ENCODE peak calls at places on chromosomes 7 and 10, in eight cellular contexts. Y, Z, Q, N, L, J, U and A are unnamed samples.

GRCh38 chr10:127524229-127524628 is 24.9 kb upstream of the NPS start:
- DNase-seq in Y (no peak), Z (no peak), Q (no peak), N (no peak), L (no peak), J (no peak), U (no peak), A (no peak)

GRCh38 chr7:20330797-20331230 is at the start of gene ITGB8:
- DNase-seq in Y (peak), Z (no peak), Q (no peak), N (no peak), L (peak), J (no peak), U (peak), A (peak)

GRCh38 chr10:11472158-11472753 is 139.2 kb downstream of the USP6NL start:
- DNase-seq in Y (peak), Z (no peak), Q (peak), N (peak), L (peak), J (peak), U (no peak), A (peak)

GRCh38 chr7:139682136-139683013 is 95.4 kb downstream of the HIPK2 start:
- DNase-seq in Y (no peak), Z (no peak), Q (peak), N (no peak), L (no peak), J (peak), U (no peak), A (no peak)

GRCh38 chr10:688287-688620 is 1.2 kb downstream of the DIP2C start:
- DNase-seq in Y (no peak), Z (no peak), Q (peak), N (no peak), L (no peak), J (no peak), U (no peak), A (no peak)

GRCh38 chr7:28858206-28858605 is 99.9 kb downstream of the TRIL start:
- DNase-seq in Y (no peak), Z (no peak), Q (peak), N (no peak), L (no peak), J (peak), U (no peak), A (no peak)

GRCh38 chr10:97454330-97455036 is 8.5 kb downstream of the ZDHHC16 start:
- DNase-seq in Y (no peak), Z (no peak), Q (peak), N (no peak), L (no peak), J (peak), U (no peak), A (no peak)

GRCh38 chr7:122535086-122535485 is 163.8 kb downstream of the RNF133 start:
- DNase-seq in Y (no peak), Z (no peak), Q (no peak), N (no peak), L (no peak), J (no peak), U (no peak), A (no peak)

GRCh38 chr7:102287465-102288146 is 938 bp downstream of the SH2B2 start:
- DNase-seq in Y (peak), Z (no peak), Q (no peak), N (peak), L (no peak), J (no peak), U (no peak), A (peak)

GRCh38 chr7:74480861-74481417 is 27.2 kb downstream of the GTF2IRD1 start:
- DNase-seq in Y (peak), Z (no peak), Q (peak), N (no peak), L (no peak), J (peak), U (peak), A (no peak)

GRCh38 chr7:112204072-112204775 is 2.0 kb downstream of the DOCK4 start:
- DNase-seq in Y (no peak), Z (no peak), Q (peak), N (no peak), L (no peak), J (peak), U (no peak), A (no peak)

GRCh38 chr10:17199351-17199804 is 2.1 kb downstream of the TRDMT1 start:
- DNase-seq in Y (no peak), Z (no peak), Q (peak), N (no peak), L (no peak), J (peak), U (no peak), A (no peak)

GRCh38 chr10:8979976-8980375 is 925.5 kb downstream of the GATA3 start:
- DNase-seq in Y (no peak), Z (no peak), Q (no peak), N (no peak), L (no peak), J (no peak), U (no peak), A (no peak)

GRCh38 chr10:123496336-123496735 is 169.8 kb upstream of the GPR26 start:
- DNase-seq in Y (no peak), Z (no peak), Q (no peak), N (no peak), L (no peak), J (peak), U (no peak), A (no peak)

GRCh38 chr7:43534110-43534509 is 48.8 kb upstream of the STK17A start:
- DNase-seq in Y (no peak), Z (no peak), Q (peak), N (no peak), L (no peak), J (peak), U (no peak), A (no peak)

GRCh38 chr7:43535031-43535451 is 47.9 kb upstream of the STK17A start:
- DNase-seq in Y (no peak), Z (no peak), Q (peak), N (no peak), L (no peak), J (no peak), U (peak), A (no peak)

GRCh38 chr7:43528581-43529354 is 54.1 kb upstream of the STK17A start:
- DNase-seq in Y (no peak), Z (no peak), Q (no peak), N (no peak), L (no peak), J (no peak), U (no peak), A (no peak)

GRCh38 chr7:43531700-43532099 is 51.2 kb upstream of the STK17A start:
- DNase-seq in Y (no peak), Z (no peak), Q (no peak), N (no peak), L (no peak), J (no peak), U (no peak), A (no peak)

GRCh38 chr7:43530553-43531410 is 52.1 kb upstream of the STK17A start:
- DNase-seq in Y (no peak), Z (no peak), Q (no peak), N (no peak), L (no peak), J (no peak), U (no peak), A (no peak)
- TF ChIP-seq CTCF in Y (no peak), Z (no peak), Q (no peak), N (no peak), L (no peak), J (no peak), U (no peak), A (no peak)

GRCh38 chr7:96388620-96389383 is 66.9 kb upstream of the SLC25A13 start:
- DNase-seq in Y (no peak), Z (no peak), Q (peak), N (no peak), L (no peak), J (peak), U (no peak), A (no peak)
- TF ChIP-seq CTCF in Y (no peak), Z (no peak), Q (no peak), N (no peak), L (no peak), J (no peak), U (no peak), A (no peak)

DNA sequence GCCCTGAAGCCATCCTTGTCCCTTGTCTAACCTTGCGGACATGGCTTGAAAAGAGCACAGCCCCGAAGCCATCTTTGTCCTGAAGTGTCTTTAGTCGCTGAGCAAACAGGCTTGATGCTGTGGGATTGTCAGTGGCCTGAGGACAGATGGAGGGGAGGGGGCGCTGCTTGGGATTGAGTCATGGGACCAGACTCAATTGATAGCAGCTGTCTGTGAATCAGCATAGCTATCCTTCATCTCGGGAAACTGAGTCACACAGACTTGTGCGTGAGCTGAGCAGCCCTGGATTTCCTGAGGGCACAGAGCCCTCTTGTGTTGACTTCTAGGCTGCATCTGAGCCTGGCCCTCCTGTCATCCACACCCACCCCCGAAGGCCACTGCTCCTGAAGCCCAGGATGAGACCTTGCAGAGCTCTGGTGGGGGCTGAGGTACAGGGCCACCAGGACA is 14.4 kb downstream of the MYO1G start:
- DNase-seq in Y (no peak), Z (no peak), Q (peak), N (no peak), L (no peak), J (no peak), U (no peak), A (no peak)
- TF ChIP-seq CTCF in Y (no peak), Z (no peak), Q (peak), N (peak), L (peak), J (peak), U (no peak), A (no peak)

GRCh38 chr10:99740933-99741559 is 9.0 kb downstream of the CUTC start:
- DNase-seq in Y (no peak), Z (no peak), Q (peak), N (no peak), L (no peak), J (no peak), U (no peak), A (no peak)

GRCh38 chr10:99740261-99740660 is 8.2 kb downstream of the CUTC start:
- DNase-seq in Y (no peak), Z (no peak), Q (no peak), N (no peak), L (no peak), J (no peak), U (no peak), A (no peak)

GRCh38 chr10:99742240-99742639 is 10.2 kb downstream of the CUTC start:
- DNase-seq in Y (no peak), Z (no peak), Q (peak), N (no peak), L (no peak), J (no peak), U (no peak), A (no peak)

GRCh38 chr10:99742701-99743100 is 10.7 kb downstream of the CUTC start:
- DNase-seq in Y (no peak), Z (no peak), Q (peak), N (no peak), L (no peak), J (no peak), U (no peak), A (no peak)

DNA sequence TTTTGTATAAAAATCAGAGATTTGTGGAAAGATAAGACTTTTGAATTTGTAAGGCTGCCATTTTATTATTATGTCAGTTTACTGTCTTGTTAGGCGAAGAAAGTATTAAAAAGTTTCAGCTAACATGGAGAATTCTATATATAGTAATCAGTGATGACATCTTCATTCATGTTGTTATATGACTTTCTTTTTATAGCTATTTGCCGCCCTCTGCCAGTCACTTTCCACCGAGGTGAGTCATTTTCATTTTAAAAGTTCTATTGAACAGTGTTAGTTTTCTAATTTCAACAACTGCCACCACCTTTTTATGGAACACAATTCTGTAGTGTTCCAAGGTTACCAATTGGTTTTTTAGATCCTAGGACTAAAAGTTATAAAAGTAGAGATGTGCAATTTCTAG is 11.8 kb downstream of the CUTC start:
- DNase-seq in Y (no peak), Z (no peak), Q (no peak), N (no peak), L (no peak), J (no peak), U (no peak), A (no peak)
- TF ChIP-seq CTCF in Y (no peak), Z (no peak), Q (no peak), N (no peak), L (no peak), J (no peak), U (no peak), A (no peak)

GRCh38 chr7:66948480-66949109 is 27.6 kb downstream of the TMEM248 start:
- DNase-seq in Y (peak), Z (no peak), Q (no peak), N (no peak), L (no peak), J (no peak), U (no peak), A (no peak)

GRCh38 chr7:66950311-66950710 is 29.3 kb downstream of the TMEM248 start:
- DNase-seq in Y (no peak), Z (no peak), Q (peak), N (no peak), L (no peak), J (no peak), U (no peak), A (no peak)

GRCh38 chr7:66950763-66951162 is 29.7 kb downstream of the TMEM248 start:
- DNase-seq in Y (peak), Z (no peak), Q (peak), N (no peak), L (no peak), J (no peak), U (no peak), A (no peak)

GRCh38 chr7:66953044-66953427 is 32.0 kb downstream of the TMEM248 start:
- DNase-seq in Y (no peak), Z (no peak), Q (no peak), N (peak), L (no peak), J (no peak), U (no peak), A (no peak)

DNA sequence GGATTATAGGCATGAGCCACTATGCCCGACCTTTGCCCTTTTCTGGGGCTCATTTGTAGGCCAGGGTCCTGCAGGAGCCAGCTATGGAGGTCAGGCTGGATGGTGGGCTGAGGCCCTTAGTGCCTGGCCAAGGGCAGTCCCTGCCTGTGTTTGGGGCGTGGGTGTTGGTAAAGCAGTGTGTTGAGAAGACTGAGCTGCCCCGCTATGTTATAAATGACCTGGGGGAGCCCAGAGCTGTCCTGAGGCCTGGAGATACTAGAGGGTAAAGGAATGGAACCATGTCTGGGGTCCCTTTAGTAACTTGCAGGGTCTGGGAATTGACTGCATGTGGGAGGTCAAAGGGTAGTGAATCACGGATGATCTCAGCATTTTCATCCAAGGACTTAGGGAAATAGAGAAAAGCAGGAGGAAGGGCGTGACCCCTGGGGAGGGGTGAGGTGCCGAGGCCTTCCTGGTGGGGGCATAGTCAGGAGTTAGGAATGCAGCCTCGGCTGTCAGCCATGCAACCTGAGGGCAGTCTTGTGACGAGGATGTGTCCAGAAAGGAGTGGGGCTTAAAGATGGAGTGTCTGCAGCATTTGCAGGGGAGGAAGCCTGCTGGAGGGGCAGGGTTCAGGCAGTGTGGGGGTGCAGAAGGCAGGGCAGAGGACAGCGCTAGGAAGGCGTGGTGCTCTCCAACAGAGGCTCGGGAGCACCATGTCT is 31.5 kb downstream of the TMEM248 start:
- DNase-seq in Y (peak), Z (no peak), Q (peak), N (no peak), L (no peak), J (peak), U (no peak), A (no peak)
- TF ChIP-seq CTCF in Y (no peak), Z (no peak), Q (no peak), N (no peak), L (no peak), J (no peak), U (no peak), A (no peak)

GRCh38 chr7:105423987-105424386 is 35.3 kb upstream of the SRPK2 start:
- DNase-seq in Y (no peak), Z (no peak), Q (no peak), N (no peak), L (no peak), J (no peak), U (no peak), A (no peak)

GRCh38 chr7:105426606-105427146 is 38.0 kb upstream of the SRPK2 start:
- DNase-seq in Y (no peak), Z (no peak), Q (no peak), N (no peak), L (no peak), J (no peak), U (no peak), A (no peak)

GRCh38 chr7:105429746-105430612 is 41.3 kb upstream of the SRPK2 start:
- DNase-seq in Y (no peak), Z (no peak), Q (peak), N (peak), L (no peak), J (peak), U (peak), A (no peak)
- TF ChIP-seq CTCF in Y (no peak), Z (peak), Q (peak), N (peak), L (peak), J (peak), U (no peak), A (no peak)

GRCh38 chr10:23340346-23340745 is 4.3 kb downstream of the C10orf67 start:
- DNase-seq in Y (no peak), Z (no peak), Q (no peak), N (no peak), L (no peak), J (no peak), U (no peak), A (no peak)

GRCh38 chr10:23338886-23339285 is 5.7 kb downstream of the C10orf67 start:
- DNase-seq in Y (no peak), Z (no peak), Q (no peak), N (no peak), L (no peak), J (no peak), U (no peak), A (no peak)

GRCh38 chr10:23337616-23338015 is 7.0 kb downstream of the C10orf67 start:
- DNase-seq in Y (no peak), Z (no peak), Q (no peak), N (no peak), L (no peak), J (no peak), U (no peak), A (no peak)

GRCh38 chr10:23341004-23341403 is 3.6 kb downstream of the C10orf67 start:
- DNase-seq in Y (no peak), Z (no peak), Q (peak), N (no peak), L (no peak), J (no peak), U (no peak), A (no peak)

GRCh38 chr10:23338155-23338828 is 6.3 kb downstream of the C10orf67 start:
- DNase-seq in Y (no peak), Z (no peak), Q (peak), N (no peak), L (no peak), J (no peak), U (no peak), A (no peak)
- TF ChIP-seq CTCF in Y (no peak), Z (no peak), Q (peak), N (no peak), L (peak), J (no peak), U (no peak), A (no peak)